ENCODE peak calls at places on chromosomes 2 and 18, in nine cellular contexts. One of them, this sample, is unnamed.

GRCh38 chr2:38622210-38622609 is 19.5 kb upstream of the HNRNPLL start:
- DNase-seq in lung microvascular endothelial cell: no peak
- DNase-seq in foreskin keratinocyte: no peak
- DNase-seq in stimulated activated CD4-positive, alpha-beta T cell treated with anti-CD3 and anti-CD28 coated beads, Interleukin-2, amount 100 ng/mL, for 48 hours: no peak
- DNase-seq in WTC11: no peak
- DNase-seq in HuH-7.5: no peak
- DNase-seq in Jurkat, Clone E6-1: no peak
- DNase-seq in uterus: no peak
- DNase-seq in T1000: no peak
- DNase-seq in this sample: no peak

GRCh38 chr2:6957910-6958615 is 40.9 kb downstream of the RNF144A start:
- DNase-seq in lung microvascular endothelial cell: no peak
- DNase-seq in foreskin keratinocyte: no peak
- DNase-seq in stimulated activated CD4-positive, alpha-beta T cell treated with anti-CD3 and anti-CD28 coated beads, Interleukin-2, amount 100 ng/mL, for 48 hours: no peak
- DNase-seq in WTC11: no peak
- DNase-seq in HuH-7.5: no peak
- DNase-seq in Jurkat, Clone E6-1: no peak
- DNase-seq in uterus: peak; percentile 51
- DNase-seq in T1000: no peak
- DNase-seq in this sample: peak; percentile 53

GRCh38 chr2:168030862-168031624 is 216.4 kb downstream of the STK39 start:
- DNase-seq in lung microvascular endothelial cell: no peak
- DNase-seq in foreskin keratinocyte: peak; percentile 52
- DNase-seq in stimulated activated CD4-positive, alpha-beta T cell treated with anti-CD3 and anti-CD28 coated beads, Interleukin-2, amount 100 ng/mL, for 48 hours: no peak
- DNase-seq in WTC11: no peak
- DNase-seq in HuH-7.5: no peak
- DNase-seq in Jurkat, Clone E6-1: no peak
- DNase-seq in uterus: no peak
- DNase-seq in T1000: no peak
- DNase-seq in this sample: peak; percentile 79

GRCh38 chr2:42922790-42923631 is 130.6 kb upstream of the HAAO start:
- DNase-seq in lung microvascular endothelial cell: peak; percentile 38
- DNase-seq in foreskin keratinocyte: peak; percentile 90
- DNase-seq in stimulated activated CD4-positive, alpha-beta T cell treated with anti-CD3 and anti-CD28 coated beads, Interleukin-2, amount 100 ng/mL, for 48 hours: no peak
- DNase-seq in WTC11: no peak
- DNase-seq in HuH-7.5: no peak
- DNase-seq in Jurkat, Clone E6-1: no peak
- DNase-seq in uterus: no peak
- DNase-seq in T1000: no peak
- DNase-seq in this sample: peak; percentile 85

GRCh38 chr2:47541848-47542450 is 139.0 kb downstream of the MSH2 start:
- DNase-seq in lung microvascular endothelial cell: no peak
- DNase-seq in foreskin keratinocyte: no peak
- DNase-seq in stimulated activated CD4-positive, alpha-beta T cell treated with anti-CD3 and anti-CD28 coated beads, Interleukin-2, amount 100 ng/mL, for 48 hours: no peak
- DNase-seq in WTC11: no peak
- DNase-seq in HuH-7.5: no peak
- DNase-seq in Jurkat, Clone E6-1: no peak
- DNase-seq in uterus: no peak
- DNase-seq in T1000: no peak
- DNase-seq in this sample: no peak

GRCh38 chr2:43185146-43185545 is 41.3 kb downstream of the ZFP36L2 start:
- DNase-seq in lung microvascular endothelial cell: no peak
- DNase-seq in foreskin keratinocyte: no peak
- DNase-seq in stimulated activated CD4-positive, alpha-beta T cell treated with anti-CD3 and anti-CD28 coated beads, Interleukin-2, amount 100 ng/mL, for 48 hours: no peak
- DNase-seq in WTC11: no peak
- DNase-seq in HuH-7.5: no peak
- DNase-seq in Jurkat, Clone E6-1: no peak
- DNase-seq in uterus: no peak
- DNase-seq in T1000: no peak
- DNase-seq in this sample: no peak

GRCh38 chr2:43445248-43445647 is 150.6 kb downstream of the THADA start:
- DNase-seq in lung microvascular endothelial cell: peak; percentile 62
- DNase-seq in foreskin keratinocyte: no peak
- DNase-seq in stimulated activated CD4-positive, alpha-beta T cell treated with anti-CD3 and anti-CD28 coated beads, Interleukin-2, amount 100 ng/mL, for 48 hours: no peak
- DNase-seq in WTC11: no peak
- DNase-seq in HuH-7.5: no peak
- DNase-seq in Jurkat, Clone E6-1: no peak
- DNase-seq in uterus: no peak
- DNase-seq in T1000: no peak
- DNase-seq in this sample: no peak

GRCh38 chr2:40455661-40456060 is 3.8 kb upstream of the SLC8A1 start:
- DNase-seq in lung microvascular endothelial cell: no peak
- DNase-seq in foreskin keratinocyte: no peak
- DNase-seq in stimulated activated CD4-positive, alpha-beta T cell treated with anti-CD3 and anti-CD28 coated beads, Interleukin-2, amount 100 ng/mL, for 48 hours: no peak
- DNase-seq in WTC11: no peak
- DNase-seq in HuH-7.5: no peak
- DNase-seq in Jurkat, Clone E6-1: no peak
- DNase-seq in uterus: no peak
- DNase-seq in T1000: no peak
- DNase-seq in this sample: no peak

GRCh38 chr2:156435725-156436476 is at the start of gene GPD2:
- DNase-seq in lung microvascular endothelial cell: peak; percentile 65
- DNase-seq in foreskin keratinocyte: peak; percentile 68
- DNase-seq in stimulated activated CD4-positive, alpha-beta T cell treated with anti-CD3 and anti-CD28 coated beads, Interleukin-2, amount 100 ng/mL, for 48 hours: peak; percentile 51
- DNase-seq in WTC11: peak; percentile 89
- DNase-seq in HuH-7.5: peak; percentile 80
- DNase-seq in Jurkat, Clone E6-1: no peak
- DNase-seq in uterus: peak; percentile 91
- DNase-seq in T1000: peak; percentile 56
- DNase-seq in this sample: peak; percentile 89

GRCh38 chr2:127624321-127625145 is 21.4 kb upstream of the GPR17 start:
- DNase-seq in lung microvascular endothelial cell: no peak
- DNase-seq in foreskin keratinocyte: no peak
- DNase-seq in stimulated activated CD4-positive, alpha-beta T cell treated with anti-CD3 and anti-CD28 coated beads, Interleukin-2, amount 100 ng/mL, for 48 hours: no peak
- DNase-seq in WTC11: peak; percentile 8
- DNase-seq in HuH-7.5: no peak
- DNase-seq in Jurkat, Clone E6-1: no peak
- DNase-seq in uterus: no peak
- DNase-seq in T1000: no peak
- DNase-seq in this sample: no peak

GRCh38 chr2:219519526-219519916 is 5.2 kb downstream of the ASIC4 start:
- DNase-seq in lung microvascular endothelial cell: no peak
- DNase-seq in foreskin keratinocyte: no peak
- DNase-seq in stimulated activated CD4-positive, alpha-beta T cell treated with anti-CD3 and anti-CD28 coated beads, Interleukin-2, amount 100 ng/mL, for 48 hours: no peak
- DNase-seq in WTC11: no peak
- DNase-seq in HuH-7.5: no peak
- DNase-seq in Jurkat, Clone E6-1: no peak
- DNase-seq in uterus: no peak
- DNase-seq in T1000: no peak
- DNase-seq in this sample: no peak

GRCh38 chr2:191976436-191976835 is 129.5 kb upstream of the CAVIN2 start:
- DNase-seq in lung microvascular endothelial cell: peak; percentile 31
- DNase-seq in foreskin keratinocyte: no peak
- DNase-seq in stimulated activated CD4-positive, alpha-beta T cell treated with anti-CD3 and anti-CD28 coated beads, Interleukin-2, amount 100 ng/mL, for 48 hours: no peak
- DNase-seq in WTC11: no peak
- DNase-seq in HuH-7.5: no peak
- DNase-seq in Jurkat, Clone E6-1: no peak
- DNase-seq in uterus: no peak
- DNase-seq in T1000: no peak
- DNase-seq in this sample: peak; percentile 20

GRCh38 chr18:48011926-48012469 is 81.5 kb upstream of the SMAD2 start:
- DNase-seq in lung microvascular endothelial cell: no peak
- DNase-seq in foreskin keratinocyte: no peak
- DNase-seq in stimulated activated CD4-positive, alpha-beta T cell treated with anti-CD3 and anti-CD28 coated beads, Interleukin-2, amount 100 ng/mL, for 48 hours: no peak
- DNase-seq in WTC11: peak; percentile 1
- DNase-seq in HuH-7.5: no peak
- DNase-seq in Jurkat, Clone E6-1: peak; percentile 60
- DNase-seq in uterus: no peak
- DNase-seq in T1000: no peak
- DNase-seq in this sample: no peak

GRCh38 chr2:224573724-224574123 is 11.4 kb downstream of the CUL3 start:
- DNase-seq in lung microvascular endothelial cell: no peak
- DNase-seq in foreskin keratinocyte: no peak
- DNase-seq in stimulated activated CD4-positive, alpha-beta T cell treated with anti-CD3 and anti-CD28 coated beads, Interleukin-2, amount 100 ng/mL, for 48 hours: no peak
- DNase-seq in WTC11: no peak
- DNase-seq in HuH-7.5: no peak
- DNase-seq in Jurkat, Clone E6-1: no peak
- DNase-seq in uterus: no peak
- DNase-seq in T1000: no peak
- DNase-seq in this sample: no peak

GRCh38 chr2:29459445-29460179 is 344.4 kb downstream of the CLIP4 start:
- DNase-seq in lung microvascular endothelial cell: no peak
- DNase-seq in foreskin keratinocyte: peak; percentile 68
- DNase-seq in stimulated activated CD4-positive, alpha-beta T cell treated with anti-CD3 and anti-CD28 coated beads, Interleukin-2, amount 100 ng/mL, for 48 hours: no peak
- DNase-seq in WTC11: no peak
- DNase-seq in HuH-7.5: no peak
- DNase-seq in Jurkat, Clone E6-1: no peak
- DNase-seq in uterus: no peak
- DNase-seq in T1000: peak; percentile 9
- DNase-seq in this sample: peak; percentile 72

GRCh38 chr2:237181844-237182243 is 96.2 kb downstream of the COPS8 start:
- DNase-seq in lung microvascular endothelial cell: no peak
- DNase-seq in foreskin keratinocyte: peak; percentile 9
- DNase-seq in stimulated activated CD4-positive, alpha-beta T cell treated with anti-CD3 and anti-CD28 coated beads, Interleukin-2, amount 100 ng/mL, for 48 hours: no peak
- DNase-seq in WTC11: no peak
- DNase-seq in HuH-7.5: no peak
- DNase-seq in Jurkat, Clone E6-1: no peak
- DNase-seq in uterus: peak; percentile 74
- DNase-seq in T1000: peak; percentile 28
- DNase-seq in this sample: peak; percentile 99

GRCh38 chr18:45071959-45072358 is 391.3 kb downstream of the SETBP1 start:
- DNase-seq in lung microvascular endothelial cell: no peak
- DNase-seq in foreskin keratinocyte: no peak
- DNase-seq in stimulated activated CD4-positive, alpha-beta T cell treated with anti-CD3 and anti-CD28 coated beads, Interleukin-2, amount 100 ng/mL, for 48 hours: no peak
- DNase-seq in WTC11: no peak
- DNase-seq in HuH-7.5: no peak
- DNase-seq in Jurkat, Clone E6-1: no peak
- DNase-seq in uterus: no peak
- DNase-seq in T1000: no peak
- DNase-seq in this sample: no peak

GRCh38 chr2:222714361-222715256 is 43.2 kb downstream of the MOGAT1 start:
- DNase-seq in lung microvascular endothelial cell: no peak
- DNase-seq in foreskin keratinocyte: no peak
- DNase-seq in stimulated activated CD4-positive, alpha-beta T cell treated with anti-CD3 and anti-CD28 coated beads, Interleukin-2, amount 100 ng/mL, for 48 hours: no peak
- DNase-seq in WTC11: no peak
- DNase-seq in HuH-7.5: no peak
- DNase-seq in Jurkat, Clone E6-1: no peak
- DNase-seq in uterus: peak; percentile 34
- DNase-seq in T1000: no peak
- DNase-seq in this sample: no peak

GRCh38 chr18:26454616-26455015 is 93.7 kb downstream of the KCTD1 start:
- DNase-seq in lung microvascular endothelial cell: no peak
- DNase-seq in foreskin keratinocyte: no peak
- DNase-seq in stimulated activated CD4-positive, alpha-beta T cell treated with anti-CD3 and anti-CD28 coated beads, Interleukin-2, amount 100 ng/mL, for 48 hours: no peak
- DNase-seq in WTC11: no peak
- DNase-seq in HuH-7.5: no peak
- DNase-seq in Jurkat, Clone E6-1: no peak
- DNase-seq in uterus: no peak
- DNase-seq in T1000: no peak
- DNase-seq in this sample: no peak

GRCh38 chr2:25197336-25198208 is 29.2 kb upstream of the POMC start:
- DNase-seq in lung microvascular endothelial cell: no peak
- DNase-seq in foreskin keratinocyte: no peak
- DNase-seq in stimulated activated CD4-positive, alpha-beta T cell treated with anti-CD3 and anti-CD28 coated beads, Interleukin-2, amount 100 ng/mL, for 48 hours: no peak
- DNase-seq in WTC11: no peak
- DNase-seq in HuH-7.5: no peak
- DNase-seq in Jurkat, Clone E6-1: no peak
- DNase-seq in uterus: no peak
- DNase-seq in T1000: no peak
- DNase-seq in this sample: peak; percentile 5

GRCh38 chr2:46850742-46851141 is 64.9 kb downstream of the MCFD2 start:
- DNase-seq in lung microvascular endothelial cell: peak; percentile 32
- DNase-seq in foreskin keratinocyte: peak; percentile 61
- DNase-seq in stimulated activated CD4-positive, alpha-beta T cell treated with anti-CD3 and anti-CD28 coated beads, Interleukin-2, amount 100 ng/mL, for 48 hours: no peak
- DNase-seq in WTC11: no peak
- DNase-seq in HuH-7.5: no peak
- DNase-seq in Jurkat, Clone E6-1: no peak
- DNase-seq in uterus: peak; percentile 90
- DNase-seq in T1000: no peak
- DNase-seq in this sample: peak; percentile 69

GRCh38 chr2:57181315-57182038 is 865.1 kb upstream of the VRK2 start:
- DNase-seq in lung microvascular endothelial cell: no peak
- DNase-seq in foreskin keratinocyte: peak; percentile 53
- DNase-seq in stimulated activated CD4-positive, alpha-beta T cell treated with anti-CD3 and anti-CD28 coated beads, Interleukin-2, amount 100 ng/mL, for 48 hours: no peak
- DNase-seq in WTC11: no peak
- DNase-seq in HuH-7.5: no peak
- DNase-seq in Jurkat, Clone E6-1: no peak
- DNase-seq in uterus: no peak
- DNase-seq in T1000: no peak
- DNase-seq in this sample: peak; percentile 20

GRCh38 chr2:45841752-45842407 is 190.4 kb downstream of the PRKCE start:
- DNase-seq in lung microvascular endothelial cell: no peak
- DNase-seq in foreskin keratinocyte: no peak
- DNase-seq in stimulated activated CD4-positive, alpha-beta T cell treated with anti-CD3 and anti-CD28 coated beads, Interleukin-2, amount 100 ng/mL, for 48 hours: no peak
- DNase-seq in WTC11: no peak
- DNase-seq in HuH-7.5: no peak
- DNase-seq in Jurkat, Clone E6-1: no peak
- DNase-seq in uterus: no peak
- DNase-seq in T1000: no peak
- DNase-seq in this sample: no peak

GRCh38 chr2:215839309-215839708 is 174.0 kb downstream of the MREG start:
- DNase-seq in lung microvascular endothelial cell: no peak
- DNase-seq in foreskin keratinocyte: no peak
- DNase-seq in stimulated activated CD4-positive, alpha-beta T cell treated with anti-CD3 and anti-CD28 coated beads, Interleukin-2, amount 100 ng/mL, for 48 hours: no peak
- DNase-seq in WTC11: no peak
- DNase-seq in HuH-7.5: no peak
- DNase-seq in Jurkat, Clone E6-1: no peak
- DNase-seq in uterus: no peak
- DNase-seq in T1000: no peak
- DNase-seq in this sample: no peak

GRCh38 chr2:1967242-1968210 is 223.2 kb upstream of the PXDN start:
- DNase-seq in lung microvascular endothelial cell: no peak
- DNase-seq in foreskin keratinocyte: peak; percentile 5
- DNase-seq in stimulated activated CD4-positive, alpha-beta T cell treated with anti-CD3 and anti-CD28 coated beads, Interleukin-2, amount 100 ng/mL, for 48 hours: no peak
- DNase-seq in WTC11: no peak
- DNase-seq in HuH-7.5: no peak
- DNase-seq in Jurkat, Clone E6-1: no peak
- DNase-seq in uterus: no peak
- DNase-seq in T1000: no peak
- DNase-seq in this sample: no peak

GRCh38 chr2:174802459-174802858 is 38.2 kb upstream of the CHRNA1 start:
- DNase-seq in lung microvascular endothelial cell: no peak
- DNase-seq in foreskin keratinocyte: no peak
- DNase-seq in stimulated activated CD4-positive, alpha-beta T cell treated with anti-CD3 and anti-CD28 coated beads, Interleukin-2, amount 100 ng/mL, for 48 hours: no peak
- DNase-seq in WTC11: no peak
- DNase-seq in HuH-7.5: no peak
- DNase-seq in Jurkat, Clone E6-1: no peak
- DNase-seq in uterus: no peak
- DNase-seq in T1000: no peak
- DNase-seq in this sample: no peak

GRCh38 chr2:128345436-128346165 is 26.9 kb upstream of the HS6ST1 start:
- DNase-seq in lung microvascular endothelial cell: no peak
- DNase-seq in foreskin keratinocyte: no peak
- DNase-seq in stimulated activated CD4-positive, alpha-beta T cell treated with anti-CD3 and anti-CD28 coated beads, Interleukin-2, amount 100 ng/mL, for 48 hours: no peak
- DNase-seq in WTC11: no peak
- DNase-seq in HuH-7.5: no peak
- DNase-seq in Jurkat, Clone E6-1: no peak
- DNase-seq in uterus: no peak
- DNase-seq in T1000: no peak
- DNase-seq in this sample: no peak

GRCh38 chr2:235146871-235147565 is 195.2 kb downstream of the SH3BP4 start:
- DNase-seq in lung microvascular endothelial cell: no peak
- DNase-seq in foreskin keratinocyte: no peak
- DNase-seq in stimulated activated CD4-positive, alpha-beta T cell treated with anti-CD3 and anti-CD28 coated beads, Interleukin-2, amount 100 ng/mL, for 48 hours: no peak
- DNase-seq in WTC11: no peak
- DNase-seq in HuH-7.5: no peak
- DNase-seq in Jurkat, Clone E6-1: no peak
- DNase-seq in uterus: no peak
- DNase-seq in T1000: no peak
- DNase-seq in this sample: no peak

GRCh38 chr2:178225011-178225817 is 30.9 kb downstream of the OSBPL6 start:
- DNase-seq in lung microvascular endothelial cell: no peak
- DNase-seq in foreskin keratinocyte: no peak
- DNase-seq in stimulated activated CD4-positive, alpha-beta T cell treated with anti-CD3 and anti-CD28 coated beads, Interleukin-2, amount 100 ng/mL, for 48 hours: no peak
- DNase-seq in WTC11: no peak
- DNase-seq in HuH-7.5: no peak
- DNase-seq in Jurkat, Clone E6-1: no peak
- DNase-seq in uterus: no peak
- DNase-seq in T1000: no peak
- DNase-seq in this sample: no peak

GRCh38 chr2:70104231-70105111 is 17.2 kb downstream of the PCBP1 start:
- DNase-seq in lung microvascular endothelial cell: no peak
- DNase-seq in foreskin keratinocyte: peak; percentile 42
- DNase-seq in stimulated activated CD4-positive, alpha-beta T cell treated with anti-CD3 and anti-CD28 coated beads, Interleukin-2, amount 100 ng/mL, for 48 hours: peak; percentile 48
- DNase-seq in WTC11: no peak
- DNase-seq in HuH-7.5: no peak
- DNase-seq in Jurkat, Clone E6-1: no peak
- DNase-seq in uterus: peak; percentile 68
- DNase-seq in T1000: peak; percentile 18
- DNase-seq in this sample: peak; percentile 83

GRCh38 chr2:182173944-182174622 is 188.4 kb downstream of the PPP1R1C start:
- DNase-seq in lung microvascular endothelial cell: no peak
- DNase-seq in foreskin keratinocyte: no peak
- DNase-seq in stimulated activated CD4-positive, alpha-beta T cell treated with anti-CD3 and anti-CD28 coated beads, Interleukin-2, amount 100 ng/mL, for 48 hours: no peak
- DNase-seq in WTC11: no peak
- DNase-seq in HuH-7.5: no peak
- DNase-seq in Jurkat, Clone E6-1: no peak
- DNase-seq in uterus: no peak
- DNase-seq in T1000: no peak
- DNase-seq in this sample: no peak

This sample was measured in fibroblast of villous mesenchyme.